ENCODE peak calls at places on chromosomes 12 and 14, in four cellular contexts. G is activated T-helper 1 cell treated with anti-CD3 and anti-CD28 coated beads, Interleukin-2, amount 50 U/mL, for 16 hours; M is stimulated activated CD8-positive, alpha-beta memory T cell treated with anti-CD3 and anti-CD28 coated beads, Interleukin-7, amount 100 ng/mL, for 4 hours; B is NCI-H187. P is an unnamed sample.

GRCh38 chr12:29691146-29691854 is 92.4 kb downstream of the TMTC1 start:
- DNase-seq in G (no peak), M (no peak), B (no peak), P (no peak)

GRCh38 chr14:57061009-57061711 is 207.5 kb downstream of the EXOC5 start:
- DNase-seq in G (no peak), M (no peak), B (no peak), P (no peak)

GRCh38 chr12:92019491-92020277 is 126.0 kb downstream of the BTG1 start:
- DNase-seq in G (no peak), M (no peak), B (no peak), P (no peak)

GRCh38 chr12:29145372-29146170 is 3.5 kb upstream of the FAR2 start:
- DNase-seq in G (no peak), M (no peak), B (no peak), P (no peak)

GRCh38 chr14:53531151-53531550 is 378.0 kb upstream of the DDHD1 start:
- DNase-seq in G (no peak), M (no peak), B (no peak), P (no peak)

GRCh38 chr12:53505086-53505485 is 2.2 kb downstream of the NPFF start:
- DNase-seq in G (no peak), M (no peak), B (no peak), P (no peak)

GRCh38 chr12:11798856-11799530 is 149.5 kb downstream of the ETV6 start:
- DNase-seq in G (no peak), M (no peak), B (no peak), P (no peak)

GRCh38 chr14:28381656-28382055 is 384.9 kb upstream of the FOXG1 start:
- DNase-seq in G (no peak), M (no peak), B (no peak), P (no peak)

GRCh38 chr12:121260091-121260490 is 36.4 kb downstream of the CAMKK2 start:
- DNase-seq in G (no peak), M (no peak), B (no peak), P (no peak)

GRCh38 chr12:15534322-15534721 is 212.0 kb downstream of the PTPRO start:
- DNase-seq in G (no peak), M (no peak), B (no peak), P (no peak)

GRCh38 chr12:9909724-9910123 is 22.4 kb downstream of the CLEC2A start:
- DNase-seq in G (no peak), M (no peak), B (no peak), P (no peak)

GRCh38 chr12:116832353-116832752 is 48.9 kb downstream of the HRK start:
- DNase-seq in G (no peak), M (no peak), B (no peak), P (no peak)

GRCh38 chr12:4449862-4450222 is 4.2 kb upstream of the FGF6 start:
- DNase-seq in G (no peak), M (no peak), B (no peak), P (no peak)

GRCh38 chr12:64278421-64278820 is 56.3 kb upstream of the KICS2 start:
- DNase-seq in G (no peak), M (no peak), B (no peak), P (no peak)

P was measured in ecto neural progenitor cell.